ENCODE peak calls at places on chromosomes 12 and 14, in nine cellular contexts. T is left ventricle myocardium inferior, H is uterus, D is cardiac fibroblast, P is AG09309, M is upper lobe of right lung, U is cardiac muscle cell, J is H1, W is heart right ventricle. E is an unnamed sample.
A peak's percentile ranks its signal among the peaks of the same experiment; 100 is the strongest.

GRCh38 chr12:50167026-50167742 is at the start of gene CERS5:
- DNase-seq in M (peak; percentile 100), J (peak; percentile 97), T (peak; percentile 99), U (peak; percentile 98), P (peak; percentile 93), W (peak; percentile 99), H (peak; percentile 99), D (peak; percentile 99), E (peak; percentile 99)

GRCh38 chr12:7555752-7556151 is 52.2 kb upstream of the CD163 start:
- DNase-seq in M (no peak), J (no peak), U (peak; percentile 51), D (peak; percentile 13), W (no peak), P (peak; percentile 59), T (no peak), H (no peak), E (no peak)

GRCh38 chr12:78376257-78376656 is 488.3 kb upstream of the SYT1 start:
- DNase-seq in P (no peak), T (no peak), M (no peak), D (no peak), W (no peak), J (no peak), U (no peak), H (no peak), E (no peak)

GRCh38 chr12:19669793-19670192 is 230.5 kb downstream of the AEBP2 start:
- DNase-seq in T (no peak), D (no peak), H (no peak), J (no peak), U (no peak), W (no peak), P (no peak), M (no peak), E (no peak)

GRCh38 chr12:52442600-52443061 is 8.5 kb upstream of the KRT75 start:
- DNase-seq in U (peak; percentile 61), T (no peak), J (peak; percentile 39), W (no peak), H (no peak), D (peak; percentile 95), P (peak; percentile 59), M (no peak), E (no peak)

GRCh38 chr12:108977360-108977759 is 43.5 kb downstream of the SVOP start:
- DNase-seq in T (peak; percentile 32), D (no peak), J (no peak), H (no peak), M (no peak), P (no peak), U (no peak), W (no peak), E (no peak)

GRCh38 chr12:117876492-117876816 is 92.3 kb downstream of the KSR2 start:
- DNase-seq in P (no peak), D (no peak), W (no peak), U (no peak), H (no peak), M (no peak), J (no peak), T (no peak), E (no peak)

GRCh38 chr12:54428050-54429013 is 9.3 kb upstream of the ITGA5 start:
- DNase-seq in M (no peak), H (peak; percentile 61), J (no peak), P (no peak), D (peak; percentile 66), T (no peak), W (no peak), U (no peak), E (no peak)

DNA sequence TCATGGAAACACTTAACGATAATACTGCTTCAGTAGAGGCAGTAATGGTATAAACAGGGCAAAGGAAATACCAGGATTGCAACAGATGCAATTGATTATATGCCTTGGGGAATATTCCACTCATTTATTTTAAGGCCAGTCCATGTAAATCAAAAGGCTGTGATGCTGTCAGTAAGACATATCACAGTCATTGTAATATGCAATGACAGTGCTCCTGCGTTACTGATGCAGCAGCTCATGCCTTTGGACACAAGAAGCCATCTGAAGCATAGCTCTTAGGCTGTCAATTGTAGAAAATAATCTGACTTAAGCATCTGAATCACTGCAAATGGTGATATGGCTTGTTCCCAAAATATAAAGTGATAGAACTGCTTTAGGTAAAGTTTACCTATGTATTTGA is 674.8 kb downstream of the TMTC2 start:
- DNase-seq in D (no peak), W (no peak), P (no peak), M (no peak), T (no peak), U (no peak), H (no peak), J (no peak), E (no peak)
- H3K4me3 ChIP-seq in D (no peak overlapping the region), W (no peak overlapping the region), P (no peak overlapping the region), M (no peak overlapping the region), T (no peak overlapping the region), U (no peak overlapping the region), H (no peak overlapping the region), J (no peak overlapping the region), E (no peak overlapping the region)

GRCh38 chr14:50044040-50044651 is 72.2 kb downstream of the VCPKMT start:
- DNase-seq in H (no peak), P (no peak), U (no peak), T (no peak), J (no peak), D (peak; percentile 46), M (no peak), W (no peak), E (no peak)

GRCh38 chr14:50047274-50047676 is 69.1 kb downstream of the VCPKMT start:
- DNase-seq in W (no peak), D (no peak), J (no peak), P (no peak), T (no peak), H (no peak), M (no peak), U (no peak), E (no peak)

GRCh38 chr14:50045837-50046236 is 70.5 kb downstream of the VCPKMT start:
- DNase-seq in J (no peak), P (no peak), W (no peak), U (no peak), H (no peak), T (no peak), D (no peak), M (no peak), E (no peak)

GRCh38 chr14:50041980-50042379 is 74.4 kb downstream of the VCPKMT start:
- DNase-seq in W (no peak), T (no peak), U (no peak), J (no peak), H (no peak), D (no peak), P (no peak), M (no peak), E (no peak)

DNA sequence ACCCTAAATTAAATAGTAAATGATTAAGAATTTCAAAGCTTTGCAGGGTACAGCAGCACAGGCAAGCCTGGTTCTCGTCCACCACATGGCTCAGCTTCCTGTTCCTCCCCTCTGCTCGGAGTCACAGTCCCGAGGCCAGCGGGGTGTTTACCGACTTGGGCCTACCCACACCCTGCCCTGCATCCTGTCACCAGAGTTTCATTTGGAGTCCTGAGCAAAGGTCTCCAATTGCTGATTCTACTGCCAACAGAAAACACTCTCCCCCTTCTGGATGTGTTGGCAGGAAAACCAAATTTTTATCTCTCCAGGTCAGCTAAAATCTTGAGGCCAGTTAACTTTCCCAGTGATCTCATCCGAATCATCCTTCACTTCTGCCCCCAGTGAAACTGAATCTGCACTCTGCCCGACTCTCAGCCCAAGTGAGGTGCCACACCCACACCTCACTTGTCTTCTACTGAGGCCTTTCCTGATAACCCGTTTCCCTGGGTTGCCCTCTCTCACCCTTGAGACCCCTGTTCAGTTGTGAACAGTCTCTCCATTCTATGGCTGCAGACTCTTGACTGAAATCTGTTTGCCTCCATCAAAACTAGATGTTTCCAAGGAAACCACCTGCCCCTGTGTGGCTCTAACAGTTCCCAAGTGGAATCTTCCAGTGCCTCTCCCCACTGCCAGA is 71.2 kb downstream of the VCPKMT start:
- DNase-seq in J (no peak), P (peak; percentile 63), U (no peak), T (peak; percentile 74), W (peak; percentile 71), D (peak; percentile 86), M (peak; percentile 85), H (peak; percentile 88), E (peak; percentile 85)
- TF ChIP-seq CTCF in J (no peak), P (no peak), U (no peak), T (no peak), W (no peak), D (no peak), M (no peak), H (no peak), E (no peak)

GRCh38 chr14:102509744-102510615 is at the start of gene ANKRD9:
- DNase-seq in W (peak; percentile 97), D (peak; percentile 97), T (peak; percentile 97), H (peak; percentile 95), M (peak; percentile 98), P (peak; percentile 54), J (peak; percentile 57), U (peak; percentile 97), E (peak; percentile 96)

GRCh38 chr14:102508774-102509743 is 517 bp downstream of the ANKRD9 start:
- DNase-seq in P (no peak), D (peak; percentile 70), T (peak; percentile 75), W (peak; percentile 77), U (peak; percentile 53), J (no peak), H (peak; percentile 49), M (peak; percentile 86), E (peak; percentile 79)

GRCh38 chr14:102507026-102507860 is 2.3 kb downstream of the ANKRD9 start:
- DNase-seq in H (no peak), J (no peak), W (no peak), T (no peak), U (no peak), M (peak; percentile 62), D (no peak), P (no peak), E (no peak)

GRCh38 chr14:102507891-102508312 is 1.7 kb downstream of the ANKRD9 start:
- DNase-seq in W (no peak), J (no peak), M (peak; percentile 61), P (no peak), H (no peak), T (no peak), U (no peak), D (no peak), E (no peak)

DNA sequence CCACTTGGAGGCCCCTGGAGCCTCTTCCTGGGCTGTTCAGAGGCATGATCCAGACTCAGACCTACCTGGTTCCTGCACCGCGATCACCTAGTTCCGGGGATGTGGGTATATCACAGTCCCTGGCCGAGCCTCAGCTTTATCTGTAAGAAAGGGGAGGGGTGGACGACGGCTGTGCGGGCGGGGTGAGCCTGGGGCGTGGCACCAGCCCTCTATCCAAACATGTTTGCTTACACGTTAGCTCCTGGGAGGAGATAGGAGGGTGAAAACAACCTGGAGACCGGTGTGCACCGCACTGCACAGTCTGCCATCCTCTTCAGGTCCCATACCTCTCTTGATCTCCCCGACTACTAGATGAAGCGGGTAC is 1.2 kb downstream of the ANKRD9 start:
- DNase-seq in P (no peak), U (no peak), W (peak; percentile 50), J (no peak), M (peak; percentile 74), D (no peak), T (peak; percentile 62), H (no peak), E (peak; percentile 69)
- H3K4me3 ChIP-seq in P (peak overlapping the region; percentile 68), U (peak overlapping the region; percentile 32), W (peak overlapping the region; percentile 70), J (peak overlapping the region; percentile 67), M (peak overlapping the region; percentile 57), D (peak overlapping the region; percentile 56), T (peak overlapping the region; percentile 73), H (no peak overlapping the region), E (peak overlapping the region; percentile 69)

GRCh38 chr14:96590190-96590860 is 88.1 kb downstream of the PAPOLA start:
- DNase-seq in J (no peak), U (peak; percentile 31), M (peak; percentile 3), T (no peak), H (no peak), W (no peak), D (no peak), P (no peak), E (no peak)

GRCh38 chr14:96588410-96589249 is 86.4 kb downstream of the PAPOLA start:
- DNase-seq in T (no peak), D (peak; percentile 9), P (no peak), W (no peak), H (no peak), J (no peak), M (peak; percentile 25), U (no peak), E (no peak)

GRCh38 chr14:96589577-96589976 is 87.4 kb downstream of the PAPOLA start:
- DNase-seq in U (no peak), H (no peak), D (no peak), T (no peak), W (no peak), J (no peak), P (no peak), M (peak; percentile 6), E (no peak)

GRCh38 chr14:96594961-96595360 is 92.8 kb downstream of the PAPOLA start:
- DNase-seq in H (no peak), T (no peak), M (peak; percentile 33), W (no peak), U (no peak), P (no peak), J (no peak), D (no peak), E (no peak)

DNA sequence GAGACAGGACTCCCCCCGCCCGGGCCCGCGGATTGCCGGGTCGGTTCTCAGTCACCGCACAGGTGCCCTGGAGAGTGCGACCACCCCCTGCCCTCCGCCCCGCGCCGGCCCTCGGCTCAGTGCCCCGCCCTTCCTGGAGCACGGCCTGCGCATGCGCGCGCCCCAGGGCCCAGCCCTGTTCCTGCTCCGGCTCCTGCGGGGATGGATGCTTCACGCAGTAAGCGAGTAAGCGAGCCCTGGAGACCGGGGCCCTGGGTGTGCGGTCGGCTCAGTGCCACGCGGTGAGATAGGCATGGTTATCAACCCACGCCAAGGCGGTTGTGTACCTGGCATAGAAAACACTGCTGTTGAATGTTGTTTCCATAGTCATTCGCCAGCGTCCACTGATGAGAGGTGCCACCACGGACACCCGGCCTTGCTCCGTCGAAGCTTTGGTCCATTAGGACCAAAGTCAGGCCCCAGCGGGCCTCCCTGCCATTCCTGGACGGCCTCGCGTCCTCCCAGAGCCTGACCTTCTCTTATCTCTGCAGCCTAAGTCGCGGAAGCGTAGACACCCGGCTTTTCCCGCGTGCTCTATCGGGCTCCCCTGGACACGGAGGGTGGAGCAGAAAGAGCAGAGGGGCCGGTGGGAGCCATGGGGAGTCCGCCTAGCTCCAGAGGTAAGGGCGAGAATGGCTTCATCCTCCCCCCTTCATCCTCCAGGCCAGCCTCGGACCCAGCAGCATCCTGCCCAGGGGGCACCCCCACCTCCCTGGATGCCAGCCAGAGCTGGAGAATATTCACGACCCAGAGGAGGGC is 90.6 kb downstream of the PAPOLA start:
- DNase-seq in U (peak; percentile 66), H (no peak), W (peak; percentile 54), J (peak; percentile 21), M (peak; percentile 72), T (peak; percentile 41), P (no peak), D (peak; percentile 52), E (peak; percentile 53)
- TF ChIP-seq CTCF in U (no peak), H (no peak), W (no peak), J (no peak), M (no peak), T (no peak), P (no peak), D (no peak), E (no peak)

E was measured in lower lobe of right lung.